ENCODE peak calls at places on chromosomes 6 and 20, in five cellular contexts. R is SK-N-SH, H is upper lobe of left lung, S is GM23338, U is endothelial cell of umbilical vein. G is an unnamed sample. For H3K36me3, the result is how much of the 10 kb centered on the place peaks cover.

GRCh38 chr20:44618318-44618731 is 33.2 kb downstream of the ADA start:
- DNase-seq in R (no peak), H (peak), S (no peak), U (no peak), G (peak)

GRCh38 chr6:35089216-35089934 is 51.8 kb downstream of the TCP11 start:
- DNase-seq in R (peak), H (no peak), S (no peak), U (no peak), G (peak)

GRCh38 chr6:12343440-12344162 is 53.4 kb downstream of the EDN1 start:
- DNase-seq in R (no peak), H (no peak), S (no peak), U (peak), G (peak)

GRCh38 chr6:113039013-113039412 is 691.9 kb downstream of the RFPL4B start:
- DNase-seq in R (no peak), H (no peak), S (no peak), U (no peak), G (no peak)

GRCh38 chr6:55433446-55434130 is 106.3 kb downstream of the GFRAL start:
- DNase-seq in R (no peak), H (no peak), S (peak), U (no peak), G (no peak)

GRCh38 chr6:56902551-56903464 is 52.1 kb upstream of the BEND6 start:
- DNase-seq in R (peak), H (no peak), S (peak), U (peak), G (no peak)

GRCh38 chr6:14456941-14457340 is 339.4 kb downstream of the CD83 start:
- DNase-seq in R (no peak), H (no peak), S (no peak), U (no peak), G (no peak)

GRCh38 chr6:40734607-40735006 is 147.4 kb upstream of the LRFN2 start:
- DNase-seq in R (no peak), H (no peak), S (no peak), U (no peak), G (no peak)

GRCh38 chr20:52035498-52035897 is 156.1 kb downstream of the ZFP64 start:
- DNase-seq in R (no peak), H (no peak), S (no peak), U (no peak), G (no peak)

GRCh38 chr6:111631930-111632460 is 26.3 kb upstream of the TRAF3IP2 start:
- DNase-seq in R (no peak), H (no peak), S (peak), U (no peak), G (no peak)
- TF ChIP-seq POLR2AphosphoS5 in R (no peak), H (no peak), S (no peak), U (no peak), G (no peak)

DNA sequence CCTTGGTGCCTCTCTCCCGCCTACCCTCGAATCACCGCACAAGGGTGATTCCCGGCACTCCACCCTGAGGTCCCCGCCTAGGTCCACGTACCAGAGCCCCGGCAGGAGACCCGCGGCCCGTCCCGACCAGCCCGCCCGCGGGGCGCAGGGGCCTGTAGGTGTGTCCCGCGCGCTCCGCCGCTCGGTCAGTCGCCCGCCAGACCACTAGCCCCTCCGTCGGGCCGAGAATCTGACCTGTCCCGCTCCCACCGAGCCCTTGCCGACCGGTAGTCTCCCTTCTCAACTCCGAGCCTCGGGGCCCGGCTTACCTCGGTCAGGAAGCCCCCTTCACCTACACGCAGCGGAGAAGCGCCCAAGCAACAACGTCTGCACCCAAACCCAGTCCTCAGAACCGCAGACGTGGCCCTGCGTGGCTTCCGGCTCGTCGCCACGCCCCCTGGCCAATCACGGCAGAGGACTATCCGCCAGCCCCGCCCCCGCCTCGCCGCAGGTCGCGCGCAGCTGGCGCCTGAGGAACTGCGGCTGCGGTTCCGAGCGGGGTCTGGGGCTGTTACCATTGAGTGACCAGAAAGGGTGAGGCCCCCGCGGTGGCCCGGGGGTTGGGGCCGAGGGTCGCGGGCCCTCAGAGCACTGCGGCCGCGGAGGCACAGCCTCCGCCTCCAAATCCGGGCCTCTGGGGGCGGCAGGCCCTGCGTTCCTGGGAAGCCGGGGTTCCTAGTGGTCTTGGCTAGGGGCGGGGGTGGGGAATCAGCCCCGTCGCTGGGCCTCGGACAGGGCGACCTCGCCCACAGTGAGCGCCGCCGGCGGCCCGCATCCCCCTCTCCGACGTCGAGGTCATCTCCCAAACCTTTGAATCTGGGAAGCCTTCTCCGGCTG is at the start of the genes PGM3 and RWDD2A:
- DNase-seq in R (peak), H (peak), S (peak), U (peak), G (peak)
- H3K36me3 ChIP-seq in R (half or more), H (under half), S (under half), U (under half), G (under half)

DNA sequence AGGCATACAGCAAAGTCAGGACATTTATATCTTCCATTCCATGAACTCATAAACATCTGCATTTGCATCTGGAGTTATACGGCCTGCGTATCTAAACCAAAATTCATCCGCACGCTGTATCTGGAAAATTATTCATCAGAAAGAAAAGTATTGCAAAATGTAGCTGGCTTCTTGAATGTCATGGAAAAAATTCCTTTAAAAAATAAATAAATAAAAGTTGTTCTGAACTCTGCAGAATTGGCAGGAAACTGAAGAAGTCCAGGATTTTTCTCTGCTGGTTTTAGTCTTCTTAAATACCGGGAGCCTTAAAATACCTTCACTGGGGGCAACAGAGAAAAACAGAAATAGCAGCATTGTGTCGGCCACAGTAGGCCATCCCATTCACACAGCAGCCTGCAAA is 23.7 kb upstream of the FOXF2 start:
- DNase-seq in R (no peak), H (no peak), S (no peak), U (no peak), G (no peak)
- TF ChIP-seq POLR2AphosphoS5 in R (no peak), H (no peak), S (no peak), U (no peak), G (no peak)

GRCh38 chr6:111566873-111567517 is 38.7 kb downstream of the TRAF3IP2 start:
- DNase-seq in R (peak), H (peak), S (no peak), U (peak), G (no peak)
- H3K36me3 ChIP-seq in R (under half), H (under half), S (under half), U (under half), G (half or more)

GRCh38 chr20:57656821-57657536 is 36.8 kb upstream of the ZBP1 start:
- DNase-seq in R (peak), H (peak), S (no peak), U (no peak), G (peak)
- TF ChIP-seq POLR2AphosphoS5 in R (no peak), H (no peak), S (no peak), U (no peak), G (no peak)

GRCh38 chr6:147260091-147260490 is 55.9 kb downstream of the STXBP5 start:
- DNase-seq in R (no peak), H (no peak), S (no peak), U (no peak), G (no peak)
- H3K36me3 ChIP-seq in R (under half), H (under half), S (under half), U (under half), G (under half)

DNA sequence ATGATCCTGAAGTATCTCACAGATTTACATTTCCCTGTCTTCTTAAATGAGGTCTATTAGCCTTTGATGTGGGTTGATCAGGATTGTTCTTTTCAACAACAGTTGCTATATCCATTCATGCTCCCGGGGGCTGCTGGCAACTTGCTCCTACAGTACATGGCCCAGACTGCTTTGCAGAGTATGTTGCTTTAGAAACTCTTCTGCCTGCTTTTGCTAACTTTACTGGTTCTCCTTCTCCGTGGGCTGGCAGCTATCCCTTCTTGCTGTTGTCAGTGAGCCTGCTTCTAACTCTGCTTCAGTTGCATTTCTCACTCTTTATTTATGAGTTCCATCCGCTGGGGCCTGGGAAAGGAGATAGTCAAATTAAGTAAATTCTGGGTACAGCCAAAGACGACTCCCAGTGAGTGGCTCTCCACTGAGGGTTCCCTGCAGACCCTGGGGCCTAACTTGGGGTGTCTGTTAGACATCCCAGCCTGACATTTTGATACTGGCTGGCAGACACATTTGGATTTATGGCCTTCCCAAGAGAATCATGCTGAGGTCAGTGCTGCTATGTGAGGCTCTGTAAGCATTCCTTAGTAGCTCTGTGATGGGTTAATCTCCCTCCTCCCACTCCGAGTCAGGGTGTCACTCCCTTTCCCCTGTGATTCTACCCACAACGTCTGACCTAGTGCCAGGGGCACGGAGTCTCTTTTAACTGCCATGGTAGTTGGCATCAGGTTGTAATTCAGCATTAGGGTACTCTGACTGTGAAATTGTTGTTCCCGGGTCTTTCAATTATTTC is 73.6 kb downstream of the SLX4IP start:
- DNase-seq in R (peak), H (no peak), S (no peak), U (no peak), G (no peak)
- TF ChIP-seq POLR2AphosphoS5 in R (peak), H (no peak), S (no peak), U (no peak), G (no peak)

DNA sequence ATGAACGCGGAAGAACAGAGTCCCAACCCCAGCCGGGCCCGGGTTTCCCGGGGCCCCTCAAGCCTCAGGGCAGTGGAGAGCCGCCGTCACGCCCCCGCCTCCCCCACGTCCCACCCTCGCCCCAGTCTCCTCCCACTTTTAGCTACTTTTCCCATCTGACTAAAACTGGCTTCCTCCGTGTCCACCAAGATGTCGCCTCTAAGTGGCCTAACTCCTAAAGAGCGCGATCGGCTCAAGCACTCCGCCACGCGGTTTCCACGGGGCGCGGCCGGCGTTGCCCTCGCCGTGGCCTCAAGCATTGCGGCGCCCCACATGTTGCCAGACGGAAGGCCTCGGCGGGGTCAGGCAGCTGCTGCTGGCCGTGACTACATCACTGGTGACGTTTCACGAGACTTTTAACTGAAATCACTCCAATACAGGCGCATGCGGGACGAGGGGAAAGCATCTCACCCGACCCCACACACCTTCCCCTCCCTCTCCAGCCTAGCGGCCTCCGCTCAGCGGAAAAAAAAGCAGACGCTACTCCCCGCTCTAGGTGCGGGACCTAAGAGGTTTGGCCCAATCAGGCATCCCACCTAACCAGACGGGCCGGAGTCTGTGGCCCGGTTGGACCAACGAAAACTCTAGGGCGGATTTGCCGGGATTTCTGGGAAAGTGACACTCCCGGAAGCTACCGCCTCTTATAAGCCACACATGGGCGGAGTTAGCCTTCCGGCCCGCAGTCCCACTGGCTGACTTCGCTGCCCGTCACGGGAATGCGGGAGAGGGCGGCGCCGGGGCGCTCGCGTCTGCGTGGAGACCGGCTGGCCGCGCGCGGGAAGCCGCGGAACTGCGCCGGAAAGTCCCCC is at the start of gene NXT1:
- DNase-seq in R (peak), H (peak), S (peak), U (peak), G (peak)
- H3K36me3 ChIP-seq in R (under half), H (under half), S (under half), U (under half), G (under half)

DNA sequence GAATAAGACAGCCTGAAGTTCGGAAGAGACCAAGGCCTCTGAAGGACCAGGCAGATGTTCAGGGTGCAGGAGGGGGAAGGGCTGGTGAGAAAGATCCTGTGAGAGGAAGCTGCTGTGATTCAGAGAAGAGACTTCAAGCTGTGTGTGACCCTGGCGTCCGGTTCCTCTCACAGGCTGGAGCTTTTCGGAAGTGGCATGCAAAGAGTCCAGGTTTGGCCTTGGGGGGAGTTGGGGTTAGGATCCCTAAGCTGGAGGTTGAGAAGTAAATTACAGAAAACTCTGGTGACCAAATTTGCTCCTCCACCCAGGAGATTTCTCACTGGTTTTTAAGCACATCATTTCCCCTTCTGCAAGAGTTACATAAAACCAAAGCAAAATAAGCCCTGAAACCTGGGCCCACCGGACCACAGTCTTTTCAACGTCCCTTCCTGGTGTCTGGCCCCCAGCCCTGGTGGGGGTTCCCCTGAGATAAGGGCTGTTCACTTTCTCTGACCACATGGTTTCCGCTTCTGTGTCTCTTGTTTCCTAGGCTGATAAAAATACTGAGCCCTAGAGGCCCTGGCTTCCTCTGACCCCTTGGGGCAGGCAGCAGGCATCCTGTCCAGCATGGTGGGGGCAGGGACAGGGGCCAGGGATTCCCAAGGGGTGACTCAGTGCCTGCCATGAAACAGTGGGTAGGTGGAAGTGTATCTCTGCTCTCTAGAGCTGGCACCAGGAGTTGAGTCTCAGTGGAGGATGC is 12.0 kb upstream of the LTA start:
- DNase-seq in R (no peak), H (peak), S (peak), U (peak), G (no peak)
- TF ChIP-seq POLR2AphosphoS5 in R (no peak), H (peak), S (no peak), U (peak), G (peak)

GRCh38 chr20:58910473-58910872 is 58.0 kb downstream of the GNAS start:
- DNase-seq in R (no peak), H (no peak), S (no peak), U (no peak), G (no peak)

GRCh38 chr20:58913079-58913478 is 60.6 kb downstream of the GNAS start:
- DNase-seq in R (no peak), H (no peak), S (no peak), U (no peak), G (no peak)

GRCh38 chr20:58911970-58912369 is 59.5 kb downstream of the GNAS start:
- DNase-seq in R (no peak), H (no peak), S (no peak), U (no peak), G (no peak)

GRCh38 chr20:58909585-58909984 is 57.1 kb downstream of the GNAS start:
- DNase-seq in R (no peak), H (no peak), S (no peak), U (no peak), G (no peak)

DNA sequence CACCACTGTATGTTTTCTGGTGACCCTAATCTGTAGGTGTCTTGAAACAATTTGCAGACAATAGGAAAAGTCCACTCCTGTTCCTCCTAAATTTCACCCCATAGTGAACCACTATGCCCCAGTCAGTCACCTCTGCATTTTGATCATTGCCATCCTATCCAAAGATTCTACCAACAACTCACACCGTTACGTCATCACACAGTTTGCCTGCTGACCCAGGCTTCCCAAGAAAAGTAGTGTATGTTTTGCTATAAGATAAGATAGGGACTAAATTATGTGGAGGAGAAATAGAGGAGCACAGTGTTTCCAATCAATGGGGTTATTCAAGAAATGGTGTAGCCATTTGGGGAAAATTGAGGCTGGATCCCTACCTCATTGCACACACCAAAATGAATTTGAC is 58.8 kb downstream of the GNAS start:
- DNase-seq in R (no peak), H (no peak), S (no peak), U (no peak), G (no peak)
- H3K36me3 ChIP-seq in R (half or more), H (under half), S (half or more), U (under half), G (under half)